ENCODE peak calls at places on chromosome 18, in six cellular contexts. B is mesenchymal stem cell, K is neuronal stem cell, R is trophoblast cell, Q is H1, I is IMR-90. D is an unnamed sample.

GRCh38 chr18:30967701-30968100 is 74.8 kb downstream of the DSC3 start:
- DNase-seq in B (no peak), K (no peak), R (peak), Q (no peak), I (no peak), D (peak)

GRCh38 chr18:62741118-62741566 is 25.8 kb downstream of the PHLPP1 start:
- DNase-seq in B (peak), K (no peak), R (peak), Q (no peak), I (peak), D (peak)

GRCh38 chr18:46073474-46074331 is 1.6 kb upstream of the PSTPIP2 start:
- DNase-seq in B (peak), K (peak), R (peak), Q (peak), I (peak), D (peak)

GRCh38 chr18:65788373-65788772 is 37.6 kb downstream of the CDH7 start:
- DNase-seq in B (no peak), K (no peak), R (peak), Q (no peak), I (no peak), D (no peak)

GRCh38 chr18:55534996-55535395 is 53.0 kb downstream of the TCF4 start:
- DNase-seq in B (no peak), K (no peak), R (no peak), Q (no peak), I (no peak), D (no peak)

GRCh38 chr18:73093687-73094250 is 226.0 kb upstream of the NETO1 start:
- DNase-seq in B (no peak), K (no peak), R (no peak), Q (no peak), I (peak), D (no peak)

GRCh38 chr18:2903006-2903405 is 56.2 kb downstream of the EMILIN2 start:
- DNase-seq in B (peak), K (no peak), R (no peak), Q (no peak), I (peak), D (no peak)

GRCh38 chr18:10588975-10589374 is 63.1 kb downstream of the NAPG start:
- DNase-seq in B (no peak), K (no peak), R (peak), Q (no peak), I (peak), D (no peak)

GRCh38 chr18:55552498-55553189 is 35.3 kb downstream of the TCF4 start:
- DNase-seq in B (no peak), K (no peak), R (no peak), Q (no peak), I (peak), D (no peak)

GRCh38 chr18:41504316-41504715 is 450.7 kb upstream of the PIK3C3 start:
- DNase-seq in B (no peak), K (no peak), R (no peak), Q (no peak), I (no peak), D (no peak)

GRCh38 chr18:3207565-3207964 is 12.2 kb downstream of the MYOM1 start:
- DNase-seq in B (no peak), K (no peak), R (peak), Q (no peak), I (peak), D (peak)

GRCh38 chr18:59787998-59788875 is 91.0 kb upstream of the CCBE1 start:
- DNase-seq in B (peak), K (no peak), R (no peak), Q (no peak), I (peak), D (peak)

GRCh38 chr18:63237486-63237885 is 82.1 kb downstream of the BCL2 start:
- DNase-seq in B (no peak), K (peak), R (peak), Q (no peak), I (no peak), D (peak)

GRCh38 chr18:49717617-49718016 is 95.7 kb downstream of the ACAA2 start:
- DNase-seq in B (no peak), K (no peak), R (no peak), Q (no peak), I (no peak), D (no peak)

GRCh38 chr18:36405611-36406010 is 108.1 kb downstream of the FHOD3 start:
- DNase-seq in B (no peak), K (no peak), R (no peak), Q (no peak), I (peak), D (no peak)

GRCh38 chr18:13566941-13567762 is 159.2 kb downstream of the FAM210A start:
- DNase-seq in B (no peak), K (no peak), R (peak), Q (no peak), I (no peak), D (no peak)

GRCh38 chr18:59927246-59927825 is 27.5 kb downstream of the PMAIP1 start:
- DNase-seq in B (no peak), K (no peak), R (no peak), Q (no peak), I (peak), D (no peak)

GRCh38 chr18:61888622-61889021 is 4.2 kb downstream of the RNF152 start:
- DNase-seq in B (no peak), K (no peak), R (no peak), Q (no peak), I (no peak), D (no peak)

GRCh38 chr18:25453556-25454269 is 101.7 kb upstream of the ZNF521 start:
- DNase-seq in B (peak), K (no peak), R (no peak), Q (no peak), I (peak), D (no peak)

GRCh38 chr18:45652703-45653490 is 37.6 kb downstream of the SLC14A2 start:
- DNase-seq in B (peak), K (no peak), R (no peak), Q (no peak), I (peak), D (no peak)

GRCh38 chr18:21085579-21086161 is 25.9 kb downstream of the ROCK1 start:
- DNase-seq in B (no peak), K (no peak), R (no peak), Q (no peak), I (peak), D (no peak)

GRCh38 chr18:24019641-24020331 is 5.2 kb downstream of the TTC39C start:
- DNase-seq in B (no peak), K (no peak), R (no peak), Q (no peak), I (no peak), D (no peak)

GRCh38 chr18:10190564-10190963 is 263.9 kb upstream of the APCDD1 start:
- DNase-seq in B (peak), K (no peak), R (no peak), Q (no peak), I (peak), D (no peak)

GRCh38 chr18:54532222-54532621 is 58.8 kb upstream of the DYNAP start:
- DNase-seq in B (no peak), K (no peak), R (peak), Q (peak), I (no peak), D (peak)

GRCh38 chr18:54529444-54529843 is 61.6 kb upstream of the DYNAP start:
- DNase-seq in B (no peak), K (no peak), R (no peak), Q (no peak), I (no peak), D (peak)

GRCh38 chr18:54530285-54530684 is 60.8 kb upstream of the DYNAP start:
- DNase-seq in B (no peak), K (no peak), R (no peak), Q (no peak), I (no peak), D (no peak)

GRCh38 chr18:54532962-54533361 is 58.1 kb upstream of the DYNAP start:
- DNase-seq in B (no peak), K (no peak), R (no peak), Q (no peak), I (no peak), D (no peak)

DNA sequence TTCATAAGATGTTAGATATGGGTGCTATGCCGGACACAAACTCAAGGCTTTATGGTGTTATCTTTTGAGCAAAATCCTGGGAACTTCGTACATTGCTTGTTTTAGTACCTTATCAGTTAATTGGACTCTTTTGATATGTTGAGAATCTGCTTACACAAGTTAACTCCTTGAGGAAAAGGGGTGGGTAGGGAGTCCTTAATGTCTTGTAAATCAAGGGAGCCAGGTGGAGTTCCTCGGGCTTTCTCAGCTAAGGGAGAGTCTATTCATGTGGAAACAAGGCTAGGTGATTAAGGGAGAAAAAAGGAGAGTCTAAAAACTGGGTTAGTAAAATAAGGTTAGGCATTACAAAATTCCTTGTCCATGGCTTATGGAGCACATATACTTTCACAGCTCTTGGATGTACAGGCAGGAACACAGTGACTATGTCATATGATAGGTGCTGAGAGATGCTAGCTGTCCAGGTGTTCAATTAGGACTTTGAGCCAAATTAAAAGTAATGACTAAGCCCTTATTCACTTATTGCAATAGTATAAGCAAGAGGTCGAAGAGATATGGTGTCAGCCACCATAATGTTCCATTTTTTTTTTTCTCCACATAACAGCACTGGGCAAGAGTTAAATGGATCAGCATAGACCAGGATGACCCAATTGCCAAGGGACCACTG is 59.5 kb upstream of the DYNAP start:
- DNase-seq in B (no peak), K (no peak), R (peak), Q (no peak), I (no peak), D (peak)
- H2AK5ac ChIP-seq in B (no peak), K (no peak), R (no peak), Q (peak), I (no peak), D (no peak)

DNA sequence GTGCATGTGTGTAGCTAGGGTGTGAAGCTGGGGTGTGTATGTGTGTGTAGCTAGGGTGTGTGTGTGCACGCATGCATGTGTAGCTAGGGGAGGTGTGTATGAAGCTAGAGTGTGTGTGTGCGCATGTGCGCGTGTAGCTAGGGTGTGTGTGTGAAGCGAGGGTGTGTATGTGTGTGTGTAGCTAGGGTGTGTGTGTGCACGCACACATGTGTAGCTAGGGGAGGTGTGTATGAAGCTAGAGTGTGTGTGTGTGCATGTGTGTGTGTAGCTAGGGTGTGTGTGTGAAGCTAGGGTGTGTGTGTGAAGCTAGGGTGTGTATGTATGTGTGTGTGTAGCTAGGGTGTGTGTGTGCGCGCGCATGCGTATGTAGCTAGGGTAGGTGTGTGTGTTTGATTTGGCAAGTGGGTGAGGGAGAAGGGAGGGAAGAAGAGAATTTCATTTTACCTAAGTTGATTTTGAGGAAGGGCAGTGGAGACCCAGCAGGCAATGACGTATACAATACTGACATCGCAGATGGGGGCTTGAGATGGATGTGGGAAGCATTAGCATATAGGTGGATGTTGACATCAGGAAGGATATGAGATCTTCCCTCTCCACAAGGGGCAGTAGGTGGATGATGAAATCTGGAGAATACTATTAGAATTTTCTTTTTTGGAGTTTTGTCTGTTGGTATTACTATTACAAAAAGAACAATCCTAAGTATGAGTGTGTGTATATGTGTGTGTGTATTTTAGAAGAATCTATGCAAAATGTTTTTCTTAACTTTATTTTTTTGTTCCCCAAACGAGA is 70.7 kb downstream of the PRELID3A start:
- DNase-seq in B (peak), K (no peak), R (no peak), Q (no peak), I (no peak), D (peak)
- H3K18ac ChIP-seq in B (peak), K (no peak), R (no peak), Q (peak), I (no peak), D (no peak)

GRCh38 chr18:70662588-70662987 is 373.7 kb downstream of the SOCS6 start:
- DNase-seq in B (no peak), K (no peak), R (no peak), Q (no peak), I (no peak), D (no peak)
- H3K4me3 ChIP-seq in B (no peak), K (no peak), R (no peak), Q (no peak), I (no peak), D (no peak)

GRCh38 chr18:11859282-11859797 is 8.1 kb downstream of the CHMP1B start:
- DNase-seq in B (no peak), K (no peak), R (peak), Q (peak), I (no peak), D (peak)
- H2AK5ac ChIP-seq in B (peak), K (peak), R (no peak), Q (no peak), I (peak), D (peak)

GRCh38 chr18:42745171-42745570 is 370.3 kb downstream of the RIT2 start:
- DNase-seq in B (peak), K (no peak), R (no peak), Q (no peak), I (no peak), D (peak)

GRCh38 chr18:42746794-42747193 is 368.7 kb downstream of the RIT2 start:
- DNase-seq in B (no peak), K (no peak), R (no peak), Q (no peak), I (no peak), D (no peak)

GRCh38 chr18:42742976-42743755 is 372.3 kb downstream of the RIT2 start:
- DNase-seq in B (peak), K (no peak), R (peak), Q (no peak), I (no peak), D (peak)

GRCh38 chr18:42745931-42746330 is 369.6 kb downstream of the RIT2 start:
- DNase-seq in B (no peak), K (no peak), R (no peak), Q (no peak), I (no peak), D (no peak)

GRCh38 chr18:42742474-42742873 is 373.0 kb downstream of the RIT2 start:
- DNase-seq in B (no peak), K (no peak), R (no peak), Q (no peak), I (no peak), D (peak)
- H3K18ac ChIP-seq in B (peak), K (no peak), R (no peak), Q (peak), I (no peak), D (peak)

GRCh38 chr18:57299931-57300330 is 52.4 kb upstream of the ST8SIA3 start:
- DNase-seq in B (no peak), K (no peak), R (no peak), Q (no peak), I (no peak), D (no peak)

GRCh38 chr18:57296336-57296735 is 56.0 kb upstream of the ST8SIA3 start:
- DNase-seq in B (no peak), K (no peak), R (no peak), Q (no peak), I (no peak), D (no peak)

GRCh38 chr18:57297306-57297705 is 55.1 kb upstream of the ST8SIA3 start:
- DNase-seq in B (no peak), K (no peak), R (no peak), Q (no peak), I (no peak), D (no peak)

DNA sequence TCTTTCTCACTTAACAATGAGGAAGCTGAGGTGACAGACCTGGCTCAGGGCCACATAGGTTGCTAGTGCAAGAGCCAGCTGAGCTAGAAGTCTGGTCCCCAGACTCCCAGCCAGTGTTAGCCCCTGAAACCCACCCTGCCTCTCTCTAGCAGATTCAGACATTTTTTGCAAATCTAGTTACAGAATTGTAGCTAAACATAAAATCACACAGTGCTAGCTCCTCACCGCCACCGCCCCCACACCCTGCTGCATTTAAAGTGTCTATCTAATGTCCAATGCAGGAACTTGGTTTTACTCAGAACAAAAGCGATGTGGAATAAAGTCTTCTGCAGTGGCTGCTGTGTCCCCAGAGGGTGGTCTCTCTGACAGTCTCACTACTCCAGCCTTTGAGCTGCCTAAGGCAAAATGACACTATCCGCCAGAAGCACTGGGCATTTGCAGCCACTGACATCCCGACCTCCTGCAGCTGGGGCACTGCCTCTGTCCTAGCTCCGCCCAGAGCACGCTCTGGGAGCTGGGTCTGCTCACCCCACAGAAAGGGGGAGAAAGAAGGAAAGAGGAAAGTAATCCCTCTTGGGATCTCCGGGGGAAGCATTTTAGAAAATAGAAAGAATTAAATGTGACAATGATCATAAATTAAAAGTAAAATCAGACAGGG is 50.7 kb upstream of the ST8SIA3 start:
- DNase-seq in B (no peak), K (peak), R (no peak), Q (no peak), I (no peak), D (peak)
- H3K4me3 ChIP-seq in B (no peak), K (no peak), R (no peak), Q (no peak), I (no peak), D (no peak)

DNA sequence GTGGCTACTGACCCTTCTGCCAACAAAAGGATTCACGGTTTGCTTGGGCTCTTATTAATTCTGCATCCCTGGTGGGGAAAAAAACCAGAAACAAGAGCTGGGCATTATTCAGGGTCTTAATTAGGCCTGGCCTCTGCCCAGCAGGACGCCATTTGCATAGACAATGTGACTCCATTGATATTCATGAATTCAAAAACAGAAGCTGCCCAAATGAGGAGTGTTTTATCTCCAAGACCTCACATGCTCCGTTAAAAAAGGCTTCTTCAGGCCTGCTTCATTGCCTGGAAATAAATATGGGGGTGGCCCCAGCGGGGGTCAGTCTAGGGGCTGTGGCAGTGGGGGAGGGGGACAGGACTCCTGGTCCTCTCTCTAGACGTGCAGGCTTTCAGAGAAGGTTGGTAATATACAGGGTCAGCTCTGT is 116.7 kb downstream of the ALPK2 start:
- DNase-seq in B (no peak), K (peak), R (no peak), Q (peak), I (no peak), D (peak)
- H2AK5ac ChIP-seq in B (no peak), K (peak), R (no peak), Q (peak), I (no peak), D (no peak)

GRCh38 chr18:74147491-74147778 is 199 bp downstream of the FBXO15 start:
- DNase-seq in B (no peak), K (no peak), R (no peak), Q (no peak), I (no peak), D (no peak)

GRCh38 chr18:74152270-74152669 is 3.9 kb downstream of the TIMM21 start:
- DNase-seq in B (no peak), K (no peak), R (no peak), Q (no peak), I (no peak), D (no peak)

GRCh38 chr18:74147779-74148542 is at the start of the genes FBXO15 and TIMM21:
- DNase-seq in B (peak), K (peak), R (peak), Q (peak), I (peak), D (peak)

GRCh38 chr18:74146756-74147155 is 878 bp downstream of the FBXO15 start:
- DNase-seq in B (peak), K (no peak), R (peak), Q (no peak), I (peak), D (no peak)

GRCh38 chr18:74148543-74149070 is 284 bp downstream of the TIMM21 start:
- DNase-seq in B (no peak), K (no peak), R (no peak), Q (no peak), I (no peak), D (no peak)
- H3K18ac ChIP-seq in B (peak), K (no peak), R (peak), Q (no peak), I (peak), D (no peak)

D was measured in mesendoderm.